ENCODE peak calls at places on chromosomes 5 and 9, in ten cellular contexts. One of them, this sample, is unnamed.

GRCh38 chr5:9196403-9197224 is 349.3 kb downstream of the SEMA5A start:
- DNase-seq in left lung: no peak
- DNase-seq in stomach: no peak
- DNase-seq in esophagus squamous epithelium: no peak
- DNase-seq in H1: no peak
- DNase-seq in transverse colon: no peak
- DNase-seq in endodermal cell: peak
- DNase-seq in Peyer's patch: no peak
- DNase-seq in OCI-LY7: no peak
- DNase-seq in H9: no peak
- DNase-seq in this sample: peak

GRCh38 chr5:77620404-77620803 is 18.1 kb downstream of the OTP start:
- DNase-seq in left lung: no peak
- DNase-seq in stomach: no peak
- DNase-seq in esophagus squamous epithelium: no peak
- DNase-seq in H1: peak
- DNase-seq in transverse colon: no peak
- DNase-seq in endodermal cell: peak
- DNase-seq in Peyer's patch: no peak
- DNase-seq in OCI-LY7: peak
- DNase-seq in H9: peak
- DNase-seq in this sample: peak

GRCh38 chr5:123340928-123341327 is 82.3 kb downstream of the CEP120 start:
- DNase-seq in left lung: no peak
- DNase-seq in stomach: no peak
- DNase-seq in esophagus squamous epithelium: no peak
- DNase-seq in H1: no peak
- DNase-seq in transverse colon: no peak
- DNase-seq in endodermal cell: no peak
- DNase-seq in Peyer's patch: no peak
- DNase-seq in OCI-LY7: no peak
- DNase-seq in H9: no peak
- DNase-seq in this sample: no peak

GRCh38 chr5:141851195-141851874 is 26.9 kb downstream of the PCDH1 start:
- DNase-seq in left lung: no peak
- DNase-seq in stomach: no peak
- DNase-seq in esophagus squamous epithelium: no peak
- DNase-seq in H1: no peak
- DNase-seq in transverse colon: no peak
- DNase-seq in endodermal cell: no peak
- DNase-seq in Peyer's patch: no peak
- DNase-seq in OCI-LY7: no peak
- DNase-seq in H9: no peak
- DNase-seq in this sample: no peak

GRCh38 chr5:28281381-28281780 is 1243.0 kb upstream of the CDH9 start:
- DNase-seq in left lung: no peak
- DNase-seq in stomach: no peak
- DNase-seq in esophagus squamous epithelium: no peak
- DNase-seq in H1: no peak
- DNase-seq in transverse colon: no peak
- DNase-seq in endodermal cell: no peak
- DNase-seq in Peyer's patch: no peak
- DNase-seq in OCI-LY7: no peak
- DNase-seq in H9: no peak
- DNase-seq in this sample: peak

GRCh38 chr9:1531411-1531903 is 481.3 kb downstream of the DMRT2 start:
- DNase-seq in left lung: no peak
- DNase-seq in stomach: no peak
- DNase-seq in esophagus squamous epithelium: no peak
- DNase-seq in H1: no peak
- DNase-seq in transverse colon: no peak
- DNase-seq in endodermal cell: no peak
- DNase-seq in Peyer's patch: no peak
- DNase-seq in OCI-LY7: no peak
- DNase-seq in H9: no peak
- DNase-seq in this sample: no peak

GRCh38 chr9:93124793-93125192 is 9.3 kb downstream of the NINJ1 start:
- DNase-seq in left lung: peak
- DNase-seq in stomach: no peak
- DNase-seq in esophagus squamous epithelium: no peak
- DNase-seq in H1: no peak
- DNase-seq in transverse colon: peak
- DNase-seq in endodermal cell: peak
- DNase-seq in Peyer's patch: peak
- DNase-seq in OCI-LY7: no peak
- DNase-seq in H9: peak
- DNase-seq in this sample: no peak

GRCh38 chr5:93649234-93649900 is 66.3 kb downstream of the NR2F1 start:
- DNase-seq in left lung: no peak
- DNase-seq in stomach: no peak
- DNase-seq in esophagus squamous epithelium: no peak
- DNase-seq in H1: no peak
- DNase-seq in transverse colon: no peak
- DNase-seq in endodermal cell: no peak
- DNase-seq in Peyer's patch: no peak
- DNase-seq in OCI-LY7: no peak
- DNase-seq in H9: peak
- DNase-seq in this sample: no peak

GRCh38 chr5:177195307-177195952 is 61.9 kb downstream of the NSD1 start:
- DNase-seq in left lung: no peak
- DNase-seq in stomach: no peak
- DNase-seq in esophagus squamous epithelium: no peak
- DNase-seq in H1: no peak
- DNase-seq in transverse colon: no peak
- DNase-seq in endodermal cell: no peak
- DNase-seq in Peyer's patch: no peak
- DNase-seq in OCI-LY7: no peak
- DNase-seq in H9: no peak
- DNase-seq in this sample: no peak

GRCh38 chr5:37662789-37663475 is 176.9 kb downstream of the GDNF start:
- DNase-seq in left lung: no peak
- DNase-seq in stomach: no peak
- DNase-seq in esophagus squamous epithelium: no peak
- DNase-seq in H1: no peak
- DNase-seq in transverse colon: no peak
- DNase-seq in endodermal cell: no peak
- DNase-seq in Peyer's patch: no peak
- DNase-seq in OCI-LY7: no peak
- DNase-seq in H9: no peak
- DNase-seq in this sample: no peak

GRCh38 chr9:133477461-133477860 is 1.4 kb downstream of the SLC2A6 start:
- DNase-seq in left lung: no peak
- DNase-seq in stomach: no peak
- DNase-seq in esophagus squamous epithelium: no peak
- DNase-seq in H1: no peak
- DNase-seq in transverse colon: no peak
- DNase-seq in endodermal cell: no peak
- DNase-seq in Peyer's patch: no peak
- DNase-seq in OCI-LY7: no peak
- DNase-seq in H9: no peak
- DNase-seq in this sample: no peak

GRCh38 chr9:92726971-92727715 is 37.5 kb downstream of the BICD2 start:
- DNase-seq in left lung: no peak
- DNase-seq in stomach: no peak
- DNase-seq in esophagus squamous epithelium: no peak
- DNase-seq in H1: peak
- DNase-seq in transverse colon: no peak
- DNase-seq in endodermal cell: no peak
- DNase-seq in Peyer's patch: peak
- DNase-seq in OCI-LY7: peak
- DNase-seq in H9: no peak
- DNase-seq in this sample: no peak

GRCh38 chr5:119961993-119962392 is 332.6 kb downstream of the FAM170A start:
- DNase-seq in left lung: no peak
- DNase-seq in stomach: no peak
- DNase-seq in esophagus squamous epithelium: no peak
- DNase-seq in H1: no peak
- DNase-seq in transverse colon: no peak
- DNase-seq in endodermal cell: no peak
- DNase-seq in Peyer's patch: no peak
- DNase-seq in OCI-LY7: no peak
- DNase-seq in H9: no peak
- DNase-seq in this sample: no peak

GRCh38 chr9:120891255-120891954 is 14.4 kb upstream of the PHF19 start:
- DNase-seq in left lung: no peak
- DNase-seq in stomach: no peak
- DNase-seq in esophagus squamous epithelium: no peak
- DNase-seq in H1: no peak
- DNase-seq in transverse colon: no peak
- DNase-seq in endodermal cell: no peak
- DNase-seq in Peyer's patch: peak
- DNase-seq in OCI-LY7: peak
- DNase-seq in H9: no peak
- DNase-seq in this sample: no peak

GRCh38 chr9:137570566-137570965 is 8.2 kb downstream of the DPH7 start:
- DNase-seq in left lung: no peak
- DNase-seq in stomach: no peak
- DNase-seq in esophagus squamous epithelium: no peak
- DNase-seq in H1: no peak
- DNase-seq in transverse colon: no peak
- DNase-seq in endodermal cell: no peak
- DNase-seq in Peyer's patch: no peak
- DNase-seq in OCI-LY7: no peak
- DNase-seq in H9: no peak
- DNase-seq in this sample: no peak

GRCh38 chr9:98775831-98776441 is 20.4 kb downstream of the ANKS6 start:
- DNase-seq in left lung: no peak
- DNase-seq in stomach: no peak
- DNase-seq in esophagus squamous epithelium: no peak
- DNase-seq in H1: peak
- DNase-seq in transverse colon: no peak
- DNase-seq in endodermal cell: peak
- DNase-seq in Peyer's patch: peak
- DNase-seq in OCI-LY7: peak
- DNase-seq in H9: peak
- DNase-seq in this sample: peak

GRCh38 chr9:98772364-98773155 is 23.8 kb downstream of the ANKS6 start:
- DNase-seq in left lung: no peak
- DNase-seq in stomach: no peak
- DNase-seq in esophagus squamous epithelium: no peak
- DNase-seq in H1: peak
- DNase-seq in transverse colon: no peak
- DNase-seq in endodermal cell: no peak
- DNase-seq in Peyer's patch: no peak
- DNase-seq in OCI-LY7: no peak
- DNase-seq in H9: no peak
- DNase-seq in this sample: no peak

GRCh38 chr9:98773721-98774120 is 22.6 kb downstream of the ANKS6 start:
- DNase-seq in left lung: no peak
- DNase-seq in stomach: no peak
- DNase-seq in esophagus squamous epithelium: no peak
- DNase-seq in H1: no peak
- DNase-seq in transverse colon: no peak
- DNase-seq in endodermal cell: no peak
- DNase-seq in Peyer's patch: no peak
- DNase-seq in OCI-LY7: no peak
- DNase-seq in H9: no peak
- DNase-seq in this sample: no peak

GRCh38 chr9:98777618-98778017 is 18.7 kb downstream of the ANKS6 start:
- DNase-seq in left lung: no peak
- DNase-seq in stomach: no peak
- DNase-seq in esophagus squamous epithelium: no peak
- DNase-seq in H1: no peak
- DNase-seq in transverse colon: no peak
- DNase-seq in endodermal cell: no peak
- DNase-seq in Peyer's patch: no peak
- DNase-seq in OCI-LY7: no peak
- DNase-seq in H9: no peak
- DNase-seq in this sample: no peak

GRCh38 chr9:98774746-98775145 is 21.6 kb downstream of the ANKS6 start:
- DNase-seq in left lung: no peak
- DNase-seq in stomach: no peak
- DNase-seq in esophagus squamous epithelium: no peak
- DNase-seq in H1: peak
- DNase-seq in transverse colon: no peak
- DNase-seq in endodermal cell: peak
- DNase-seq in Peyer's patch: no peak
- DNase-seq in OCI-LY7: no peak
- DNase-seq in H9: no peak
- DNase-seq in this sample: peak
- TF ChIP-seq CTCF in left lung: peak
- TF ChIP-seq CTCF in stomach: no peak
- TF ChIP-seq CTCF in esophagus squamous epithelium: peak
- TF ChIP-seq CTCF in H1: peak
- TF ChIP-seq CTCF in transverse colon: peak
- TF ChIP-seq CTCF in endodermal cell: peak
- TF ChIP-seq CTCF in Peyer's patch: peak
- TF ChIP-seq CTCF in OCI-LY7: peak
- TF ChIP-seq CTCF in H9: peak
- TF ChIP-seq CTCF in this sample: peak

GRCh38 chr9:127968717-127969383 is 11.9 kb downstream of the EEIG1 start:
- DNase-seq in left lung: no peak
- DNase-seq in stomach: peak
- DNase-seq in esophagus squamous epithelium: no peak
- DNase-seq in H1: no peak
- DNase-seq in transverse colon: peak
- DNase-seq in endodermal cell: no peak
- DNase-seq in Peyer's patch: no peak
- DNase-seq in OCI-LY7: no peak
- DNase-seq in H9: no peak
- DNase-seq in this sample: peak
- H3K27ac ChIP-seq in left lung: peak
- H3K27ac ChIP-seq in stomach: peak
- H3K27ac ChIP-seq in esophagus squamous epithelium: peak
- H3K27ac ChIP-seq in H1: no peak
- H3K27ac ChIP-seq in transverse colon: peak
- H3K27ac ChIP-seq in endodermal cell: no peak
- H3K27ac ChIP-seq in Peyer's patch: peak
- H3K27ac ChIP-seq in OCI-LY7: peak
- H3K27ac ChIP-seq in H9: no peak
- H3K27ac ChIP-seq in this sample: peak

GRCh38 chr5:100693481-100693880 is 158.3 kb downstream of the FAM174A start:
- DNase-seq in left lung: no peak
- DNase-seq in stomach: no peak
- DNase-seq in esophagus squamous epithelium: no peak
- DNase-seq in H1: no peak
- DNase-seq in transverse colon: no peak
- DNase-seq in endodermal cell: no peak
- DNase-seq in Peyer's patch: no peak
- DNase-seq in OCI-LY7: no peak
- DNase-seq in H9: no peak
- DNase-seq in this sample: no peak

GRCh38 chr5:100694100-100694499 is 158.9 kb downstream of the FAM174A start:
- DNase-seq in left lung: no peak
- DNase-seq in stomach: no peak
- DNase-seq in esophagus squamous epithelium: no peak
- DNase-seq in H1: no peak
- DNase-seq in transverse colon: no peak
- DNase-seq in endodermal cell: no peak
- DNase-seq in Peyer's patch: no peak
- DNase-seq in OCI-LY7: no peak
- DNase-seq in H9: no peak
- DNase-seq in this sample: no peak

GRCh38 chr5:100697970-100698369 is 162.8 kb downstream of the FAM174A start:
- DNase-seq in left lung: no peak
- DNase-seq in stomach: no peak
- DNase-seq in esophagus squamous epithelium: no peak
- DNase-seq in H1: no peak
- DNase-seq in transverse colon: no peak
- DNase-seq in endodermal cell: no peak
- DNase-seq in Peyer's patch: no peak
- DNase-seq in OCI-LY7: peak
- DNase-seq in H9: no peak
- DNase-seq in this sample: no peak
- TF ChIP-seq CTCF in left lung: no peak
- TF ChIP-seq CTCF in stomach: no peak
- TF ChIP-seq CTCF in esophagus squamous epithelium: no peak
- TF ChIP-seq CTCF in H1: peak
- TF ChIP-seq CTCF in transverse colon: no peak
- TF ChIP-seq CTCF in endodermal cell: peak
- TF ChIP-seq CTCF in Peyer's patch: no peak
- TF ChIP-seq CTCF in OCI-LY7: peak
- TF ChIP-seq CTCF in H9: peak
- TF ChIP-seq CTCF in this sample: no peak

GRCh38 chr5:72889324-72889723 is 66.5 kb upstream of the FCHO2 start:
- DNase-seq in left lung: no peak
- DNase-seq in stomach: no peak
- DNase-seq in esophagus squamous epithelium: no peak
- DNase-seq in H1: no peak
- DNase-seq in transverse colon: no peak
- DNase-seq in endodermal cell: no peak
- DNase-seq in Peyer's patch: no peak
- DNase-seq in OCI-LY7: no peak
- DNase-seq in H9: no peak
- DNase-seq in this sample: no peak
- H3K27ac ChIP-seq in left lung: no peak
- H3K27ac ChIP-seq in stomach: no peak
- H3K27ac ChIP-seq in esophagus squamous epithelium: no peak
- H3K27ac ChIP-seq in H1: no peak
- H3K27ac ChIP-seq in transverse colon: no peak
- H3K27ac ChIP-seq in endodermal cell: no peak
- H3K27ac ChIP-seq in Peyer's patch: no peak
- H3K27ac ChIP-seq in OCI-LY7: no peak
- H3K27ac ChIP-seq in H9: no peak
- H3K27ac ChIP-seq in this sample: no peak